ENCODE peak calls at places on chromosomes 1 and 21, in eight cellular contexts. G is Panc1, Y is GM12878, H is GM23338, B is HCT116, C is upper lobe of left lung, P is HepG2, J is K562. R is an unnamed sample.

GRCh38 chr21:44473915-44474555 is 18.7 kb downstream of the LRRC3 start:
- ATAC-seq in G (no peak), C (no peak), H (no peak), J (no peak), B (no peak), Y (no peak), P (no peak), R (no peak)

GRCh38 chr1:229253170-229253974 is 17.5 kb upstream of the RAB4A start:
- ATAC-seq in G (peak; percentile 53), B (peak; percentile 72), C (peak; percentile 20), Y (peak; percentile 68), H (peak; percentile 37), J (no peak), P (peak; percentile 79), R (no peak)

GRCh38 chr1:38068220-38068979 is 21.8 kb upstream of the POU3F1 start:
- ATAC-seq in H (no peak), G (no peak), J (no peak), P (no peak), B (no peak), C (no peak), Y (no peak), R (no peak)

GRCh38 chr1:9823693-9823942 is 147 bp downstream of the CLSTN1 start:
- ATAC-seq in J (peak; percentile 62), Y (peak; percentile 38), P (peak; percentile 10), G (peak; percentile 52), H (peak; percentile 14), C (peak; percentile 54), B (peak; percentile 30), R (peak; percentile 37)

GRCh38 chr1:21518774-21519455 is 9.7 kb downstream of the ALPL start:
- ATAC-seq in P (no peak), J (no peak), Y (peak; percentile 46), C (no peak), G (no peak), H (peak; percentile 75), B (no peak), R (no peak)

GRCh38 chr1:98277111-98277510 is 356.3 kb upstream of the DPYD start:
- ATAC-seq in P (no peak), J (no peak), Y (no peak), C (no peak), H (peak; percentile 44), B (no peak), G (no peak), R (no peak)

GRCh38 chr21:39581414-39581813 is 31.3 kb upstream of the B3GALT5 start:
- ATAC-seq in G (no peak), C (no peak), P (peak; percentile 46), H (peak; percentile 85), B (peak; percentile 73), Y (no peak), J (peak; percentile 86), R (no peak)

GRCh38 chr1:219626865-219627264 is 14.0 kb upstream of the ZC3H11B start:
- ATAC-seq in Y (no peak), P (no peak), C (no peak), G (no peak), H (no peak), J (no peak), B (no peak), R (no peak)

GRCh38 chr1:211257831-211258225 is 1.3 kb upstream of the RCOR3 start:
- ATAC-seq in B (no peak), J (no peak), G (no peak), H (no peak), Y (no peak), C (no peak), P (no peak), R (no peak)

GRCh38 chr1:59316497-59317128 is 19.7 kb downstream of the FGGY start:
- ATAC-seq in B (no peak), P (peak; percentile 48), J (no peak), G (no peak), C (no peak), H (no peak), Y (peak; percentile 80), R (peak; percentile 41)

GRCh38 chr1:92461364-92462097 is 25.2 kb downstream of the GFI1 start:
- ATAC-seq in P (peak; percentile 69), J (peak; percentile 61), Y (peak; percentile 87), C (no peak), H (no peak), B (no peak), G (no peak), R (no peak)

GRCh38 chr1:237812061-237812460 is 78.7 kb downstream of the ZP4 start:
- ATAC-seq in J (no peak), Y (no peak), G (no peak), H (no peak), C (no peak), P (no peak), B (no peak), R (no peak)

GRCh38 chr21:21860888-21861287 is 862.7 kb downstream of the NCAM2 start:
- ATAC-seq in G (no peak), J (no peak), Y (no peak), H (no peak), P (no peak), C (no peak), B (no peak), R (peak; percentile 36)

GRCh38 chr21:36163780-36164426 is 7.3 kb downstream of the DOP1B start:
- ATAC-seq in H (no peak), Y (no peak), B (no peak), P (peak; percentile 57), C (no peak), G (no peak), J (no peak), R (no peak)

GRCh38 chr1:221823566-221823965 is 81.7 kb upstream of the DUSP10 start:
- ATAC-seq in G (no peak), Y (peak; percentile 4), C (no peak), H (no peak), J (no peak), B (no peak), P (no peak), R (no peak)

DNA sequence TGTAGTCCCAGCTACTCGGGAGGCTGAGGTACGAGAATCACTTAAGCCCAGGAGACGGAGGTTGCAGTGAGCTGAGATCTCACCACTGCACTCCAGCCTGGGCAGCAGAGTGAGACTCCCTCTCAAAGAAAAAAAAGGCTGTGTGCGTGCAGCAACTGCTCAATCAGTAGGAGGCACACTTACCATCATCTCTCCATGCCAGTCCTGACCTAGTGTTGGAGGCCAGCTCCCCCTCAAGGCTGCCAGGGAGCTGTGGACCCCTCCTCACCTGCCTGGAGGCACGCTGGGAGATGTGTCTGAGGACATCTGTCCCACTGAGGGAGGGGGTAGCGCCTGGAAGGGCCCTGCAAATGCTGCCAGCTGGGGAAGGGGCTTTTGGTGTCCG is 11.9 kb downstream of the RPS6KA1 start:
- ATAC-seq in P (no peak), G (no peak), J (peak; percentile 22), B (no peak), C (no peak), H (peak; percentile 3), Y (no peak), R (no peak)
- H3K27ac ChIP-seq in P (no peak overlapping the region), G (no peak overlapping the region), J (peak overlapping the region; percentile 63), B (no peak overlapping the region), C (peak overlapping the region; percentile 90), H (peak overlapping the region; percentile 66), Y (peak overlapping the region; percentile 97), R (no peak overlapping the region)

GRCh38 chr1:113508364-113509164 is 118.2 kb downstream of the MAGI3 start:
- ATAC-seq in J (no peak), B (no peak), H (no peak), Y (no peak), P (peak; percentile 99), G (no peak), C (no peak), R (no peak)

GRCh38 chr1:113507552-113508214 is 117.4 kb downstream of the MAGI3 start:
- ATAC-seq in Y (no peak), P (peak; percentile 53), J (no peak), G (no peak), B (no peak), H (no peak), C (no peak), R (no peak)

GRCh38 chr1:113505357-113505756 is 115.0 kb downstream of the MAGI3 start:
- ATAC-seq in P (no peak), J (no peak), B (no peak), G (no peak), C (no peak), H (no peak), Y (no peak), R (no peak)

GRCh38 chr1:113515498-113515897 is 125.2 kb downstream of the MAGI3 start:
- ATAC-seq in P (no peak), C (no peak), Y (no peak), G (no peak), J (no peak), B (no peak), H (no peak), R (no peak)

GRCh38 chr1:113511269-113511668 is 121.0 kb downstream of the MAGI3 start:
- ATAC-seq in Y (no peak), B (no peak), P (no peak), G (no peak), J (no peak), H (no peak), C (no peak), R (no peak)
- H3K4me3 ChIP-seq in Y (no peak overlapping the region), B (no peak overlapping the region), P (no peak overlapping the region), G (no peak overlapping the region), J (no peak overlapping the region), H (no peak overlapping the region), C (no peak overlapping the region), R (no peak overlapping the region)

DNA sequence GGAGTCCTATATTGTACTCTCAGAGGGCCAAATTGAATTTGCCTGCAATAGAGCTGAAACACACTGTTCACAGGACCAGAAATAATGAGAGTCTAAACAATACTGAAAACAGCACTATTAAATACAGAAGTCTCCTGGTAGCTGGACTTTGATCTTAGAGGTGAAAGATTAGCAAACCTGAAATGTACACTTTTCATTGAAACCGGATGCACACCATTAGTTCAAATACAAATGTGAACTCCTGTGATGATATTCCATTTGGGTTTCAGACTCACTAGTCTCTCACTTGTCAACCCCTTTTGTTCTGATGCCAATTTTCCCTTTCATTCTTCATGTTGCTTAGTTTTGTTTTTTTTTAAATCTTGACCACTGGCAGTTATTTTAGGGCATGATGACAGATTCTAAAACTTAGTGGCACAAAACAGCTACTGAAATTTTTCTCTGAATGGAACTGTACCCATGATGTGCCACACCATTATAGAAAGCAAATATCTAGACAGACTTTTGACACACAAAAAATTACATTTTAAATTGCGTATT is 5.9 kb upstream of the TNFSF4 start:
- ATAC-seq in C (no peak), G (no peak), P (peak; percentile 15), H (no peak), B (no peak), J (no peak), Y (peak; percentile 91), R (no peak)
- TF ChIP-seq POLR2AphosphoS5 in C (no peak), G (no peak), P (peak; percentile 55), H (no peak), B (no peak), J (no peak), Y (no peak), R (no peak)

DNA sequence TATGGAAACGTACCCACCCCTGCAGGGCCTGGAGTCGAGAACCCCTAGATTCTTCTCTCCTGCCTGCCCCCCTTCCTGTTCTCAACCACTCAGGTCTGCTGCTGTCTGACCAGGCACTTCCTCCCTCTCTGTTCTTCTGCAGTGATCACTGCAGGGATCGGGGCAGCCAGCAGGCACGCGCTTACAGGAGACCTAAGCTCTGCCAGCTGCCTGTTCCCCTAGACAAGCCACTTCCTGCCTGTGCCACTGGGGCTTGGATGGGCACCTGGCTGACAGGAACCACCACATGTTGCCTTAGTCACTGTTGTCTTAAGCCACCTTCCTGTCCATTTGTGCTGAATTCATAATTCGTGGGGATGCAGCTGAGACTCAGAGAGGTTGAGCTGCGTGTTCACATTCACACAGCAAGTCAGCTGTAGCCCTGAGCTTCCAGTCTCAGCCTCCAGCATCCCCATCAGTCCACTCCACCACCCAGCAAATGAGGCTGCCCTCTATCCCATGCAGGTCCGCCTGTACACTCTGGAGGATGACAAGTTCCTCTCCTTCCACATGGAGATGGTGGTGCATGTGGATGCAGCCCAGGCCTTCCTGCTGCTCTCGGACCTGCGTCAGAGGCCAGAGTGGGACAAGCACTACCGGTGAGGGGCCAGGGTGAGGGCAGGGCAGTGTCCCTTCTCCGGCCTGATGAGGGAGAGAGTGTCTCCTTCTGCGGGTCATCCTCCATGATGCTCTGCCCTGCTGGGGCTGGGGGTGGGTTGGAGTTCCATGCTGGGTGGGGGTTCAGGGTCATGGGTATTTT is 18.6 kb downstream of the FAM151A start:
- ATAC-seq in P (no peak), J (no peak), B (no peak), H (no peak), Y (peak; percentile 67), G (no peak), C (no peak), R (no peak)
- H3K27ac ChIP-seq in P (no peak overlapping the region), J (no peak overlapping the region), B (no peak overlapping the region), H (no peak overlapping the region), Y (no peak overlapping the region), G (no peak overlapping the region), C (no peak overlapping the region), R (no peak overlapping the region)

R was measured in gastroesophageal sphincter.